ENCODE peak calls at places on chromosome 9, in ten cellular contexts. E is ascending aorta, R is A673, K is cardiac muscle cell, F is hepatocyte, S is right lobe of liver, G is thoracic aorta, O is endothelial cell of umbilical vein, Q is HCT116, H is uterus. D is an unnamed sample.

GRCh38 chr9:71897573-71897972 is 13.4 kb downstream of the ABHD17B start:
- DNase-seq in Q (no peak), G (no peak), S (no peak), K (no peak), E (no peak), F (no peak), R (no peak), H (no peak), O (peak; percentile 15), D (no peak)

GRCh38 chr9:33153666-33154065 is 13.5 kb downstream of the B4GALT1 start:
- DNase-seq in O (no peak), G (no peak), F (no peak), E (no peak), R (no peak), H (no peak), K (no peak), S (no peak), Q (no peak), D (no peak)

GRCh38 chr9:75909776-75910175 is 19.3 kb downstream of the PCSK5 start:
- DNase-seq in E (no peak), R (no peak), F (no peak), K (no peak), S (no peak), G (no peak), Q (peak; percentile 21), O (no peak), H (no peak), D (peak; percentile 79)

GRCh38 chr9:21708846-21709245 is 93.6 kb upstream of the MTAP start:
- DNase-seq in Q (no peak), G (no peak), O (no peak), H (no peak), F (no peak), S (no peak), E (no peak), K (no peak), R (no peak), D (no peak)

GRCh38 chr9:32728181-32728580 is 55.2 kb upstream of the TMEM215 start:
- DNase-seq in R (no peak), O (no peak), Q (no peak), K (no peak), H (no peak), F (no peak), G (no peak), S (no peak), E (no peak), D (no peak)

GRCh38 chr9:75604661-75605060 is 285.8 kb upstream of the PCSK5 start:
- DNase-seq in O (no peak), S (no peak), F (no peak), R (no peak), K (no peak), H (no peak), Q (no peak), E (no peak), G (no peak), D (no peak)

GRCh38 chr9:101530076-101530711 is 3.5 kb upstream of the RNF20 start:
- DNase-seq in H (peak; percentile 57), K (peak; percentile 82), E (peak; percentile 85), O (peak; percentile 81), R (peak; percentile 80), S (peak; percentile 31), Q (peak; percentile 75), F (peak; percentile 85), G (peak; percentile 14), D (peak; percentile 76)

GRCh38 chr9:71909887-71910601 is 949 bp downstream of the ABHD17B start:
- DNase-seq in K (peak; percentile 33), F (peak; percentile 77), Q (no peak), R (peak; percentile 58), S (peak; percentile 78), O (peak; percentile 62), H (no peak), E (peak; percentile 66), G (no peak), D (peak; percentile 72)

GRCh38 chr9:88821749-88822106 is 169.5 kb upstream of the S1PR3 start:
- DNase-seq in E (no peak), O (no peak), Q (no peak), K (no peak), F (no peak), R (no peak), G (no peak), S (no peak), H (no peak), D (no peak)

GRCh38 chr9:94952553-94953373 is 226.3 kb downstream of the AOPEP start:
- DNase-seq in H (peak; percentile 41), G (no peak), E (peak; percentile 83), O (peak; percentile 89), K (peak; percentile 51), S (no peak), R (no peak), F (no peak), Q (no peak), D (peak; percentile 73)

GRCh38 chr9:100595391-100596199 is 17.7 kb downstream of the CAVIN4 start:
- DNase-seq in R (peak; percentile 80), Q (peak; percentile 44), H (no peak), G (no peak), O (peak; percentile 83), S (no peak), F (peak; percentile 77), E (no peak), K (peak; percentile 76), D (peak; percentile 54)

GRCh38 chr9:91807640-91808246 is 142.3 kb downstream of the ROR2 start:
- DNase-seq in Q (no peak), H (no peak), O (no peak), G (no peak), R (no peak), F (no peak), S (no peak), E (peak; percentile 16), K (no peak), D (no peak)

GRCh38 chr9:6782378-6782777 is 24.6 kb downstream of the KDM4C start:
- DNase-seq in F (no peak), S (no peak), Q (no peak), K (no peak), R (no peak), G (no peak), O (no peak), H (no peak), E (no peak), D (no peak)
- H3K4me1 ChIP-seq in F (peaks cover 24% of the 10 kb centered on the region), S (no peaks in the 10 kb centered on the region), Q (peaks cover 5% of the 10 kb centered on the region), K (peaks cover 36% of the 10 kb centered on the region), R (no peaks in the 10 kb centered on the region), G (peaks cover 3% of the 10 kb centered on the region), O (peaks cover 19% of the 10 kb centered on the region), H (no peaks in the 10 kb centered on the region), E (no peaks in the 10 kb centered on the region), D (peaks cover 7% of the 10 kb centered on the region)

DNA sequence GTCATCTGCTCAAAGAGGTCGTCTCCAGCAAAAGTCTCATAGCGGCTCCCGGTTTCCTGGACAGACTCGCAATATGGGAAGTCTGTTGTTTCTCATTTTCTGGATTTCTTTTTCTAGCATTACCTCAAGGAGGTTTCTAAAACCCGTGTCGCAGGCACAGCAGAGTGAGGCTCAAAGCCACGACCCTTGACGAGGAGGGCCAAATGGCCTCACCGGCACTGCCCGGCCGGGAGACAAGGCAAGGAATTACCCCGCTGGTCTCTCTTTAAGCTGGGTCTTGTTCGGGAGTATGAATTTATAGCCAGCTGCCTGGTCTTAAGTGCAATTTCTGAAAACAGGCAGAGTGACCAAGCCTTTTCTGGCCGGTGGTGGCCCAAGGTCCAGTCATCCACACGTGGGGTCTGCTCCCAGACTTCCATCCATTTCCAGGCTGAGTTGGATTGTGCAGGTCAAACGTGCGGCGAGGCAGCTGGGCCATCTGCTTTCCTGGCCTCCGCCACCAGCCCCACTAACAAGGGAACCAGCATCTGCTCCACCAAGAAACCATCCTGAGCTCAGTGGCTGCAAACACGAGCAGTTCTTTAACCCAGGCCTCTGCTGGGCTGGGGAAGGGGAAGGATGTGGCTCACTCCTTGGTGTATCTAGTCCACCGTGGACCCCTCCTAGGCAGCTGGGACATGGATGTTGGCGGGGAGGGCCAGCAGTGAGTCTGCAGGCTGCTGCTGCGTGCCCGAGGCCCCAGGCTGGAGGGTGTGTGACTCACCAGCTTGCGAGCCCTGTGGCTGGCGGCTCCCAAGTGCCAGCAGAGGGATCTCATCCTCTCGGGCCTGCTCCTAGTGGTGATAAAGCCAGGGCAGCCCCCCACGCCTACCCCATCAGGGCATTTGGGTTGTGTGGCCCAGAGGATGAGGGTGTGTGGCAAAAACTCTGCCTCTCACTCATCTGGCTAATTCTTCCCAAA is 55.6 kb upstream of the COL5A1 start:
- DNase-seq in G (no peak), S (no peak), K (peak; percentile 62), F (no peak), O (no peak), Q (no peak), E (peak; percentile 56), H (peak; percentile 8), R (peak; percentile 48), D (no peak)
- TF ChIP-seq CTCF in G (no peak), S (no peak), K (peak; percentile 10), F (no peak), O (no peak), Q (peak; percentile 16), E (no peak), H (no peak), R (no peak), D (no peak)

GRCh38 chr9:133531293-133531692 is 3.2 kb upstream of the ADAMTSL2 start:
- DNase-seq in O (no peak), S (no peak), F (no peak), Q (no peak), E (no peak), H (no peak), R (no peak), G (no peak), K (no peak), D (no peak)

GRCh38 chr9:133529457-133529856 is 4.7 kb upstream of the MYMK start:
- DNase-seq in H (no peak), R (no peak), G (no peak), S (no peak), K (no peak), F (no peak), O (no peak), E (no peak), Q (no peak), D (no peak)

GRCh38 chr9:133528887-133529262 is 4.1 kb upstream of the MYMK start:
- DNase-seq in F (no peak), S (no peak), K (no peak), H (no peak), E (no peak), G (no peak), O (no peak), R (no peak), Q (no peak), D (no peak)

GRCh38 chr9:133528001-133528886 is 3.5 kb upstream of the MYMK start:
- DNase-seq in O (no peak), E (no peak), R (no peak), F (no peak), Q (no peak), H (no peak), S (no peak), K (no peak), G (no peak), D (no peak)

DNA sequence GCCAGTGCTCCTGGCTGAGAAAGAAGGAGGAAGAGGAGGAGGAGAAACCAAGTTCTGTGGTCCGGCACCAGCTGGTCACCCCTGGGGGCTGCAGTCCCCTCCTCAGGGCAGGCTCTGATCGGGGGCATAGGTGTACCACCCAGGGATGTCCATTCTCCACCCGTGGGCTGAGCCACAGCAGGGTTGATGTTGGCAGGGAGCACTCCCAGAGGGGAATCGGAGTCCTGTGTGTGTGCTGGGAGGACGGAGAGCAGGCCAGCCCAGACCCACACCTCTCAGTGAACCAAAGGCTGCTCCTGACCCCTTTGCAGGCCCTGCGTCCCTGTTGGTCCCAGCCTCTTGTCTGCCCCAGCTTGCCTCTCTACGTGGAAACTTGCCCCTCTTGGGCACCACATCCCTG is 4.6 kb upstream of the ADAMTSL2 start:
- DNase-seq in Q (no peak), O (no peak), R (no peak), F (no peak), H (no peak), K (no peak), E (no peak), S (no peak), G (no peak), D (no peak)
- H3K4me1 ChIP-seq in Q (peaks cover 8% of the 10 kb centered on the region), O (no peaks in the 10 kb centered on the region), R (peaks cover 24% of the 10 kb centered on the region), F (peaks cover 46% of the 10 kb centered on the region), H (peaks cover 22% of the 10 kb centered on the region), K (peaks cover 46% of the 10 kb centered on the region), E (peaks cover 12% of the 10 kb centered on the region), S (peaks cover 15% of the 10 kb centered on the region), G (peaks cover 29% of the 10 kb centered on the region), D (peaks cover 31% of the 10 kb centered on the region)

GRCh38 chr9:114583776-114584175 is 3.8 kb upstream of the ATP6V1G1 start:
- DNase-seq in E (no peak), K (no peak), F (no peak), G (no peak), R (no peak), Q (no peak), S (no peak), O (no peak), H (no peak), D (no peak)
- TF ChIP-seq CTCF in E (no peak), K (no peak), F (no peak), G (no peak), R (no peak), Q (no peak), S (no peak), O (no peak), H (no peak), D (no peak)